ENCODE peak calls at places on chromosomes 12 and 14, in nine cellular contexts. One of them, this sample, is unnamed.
A peak's percentile ranks its signal among the peaks of the same experiment; 100 is the strongest.

GRCh38 chr12:630656-631632 is 32.3 kb downstream of the NINJ2 start:
- DNase-seq in right atrium auricular region: no peak
- DNase-seq in A549: no peak
- DNase-seq in tibial artery: peak; percentile 50
- DNase-seq in lower lobe of right lung: peak; percentile 86
- DNase-seq in psoas muscle: peak; percentile 81
- DNase-seq in PC-3: no peak
- DNase-seq in ascending aorta: peak; percentile 83
- DNase-seq in neural progenitor cell: peak; percentile 22
- DNase-seq in this sample: peak; percentile 74

GRCh38 chr12:52338241-52338960 is 17.2 kb upstream of the KRT83 start:
- DNase-seq in lower lobe of right lung: no peak
- DNase-seq in psoas muscle: no peak
- DNase-seq in right atrium auricular region: no peak
- DNase-seq in ascending aorta: no peak
- DNase-seq in neural progenitor cell: no peak
- DNase-seq in PC-3: no peak
- DNase-seq in tibial artery: no peak
- DNase-seq in A549: no peak
- DNase-seq in this sample: no peak

GRCh38 chr12:117580718-117581062 is 219.3 kb upstream of the NOS1 start:
- DNase-seq in A549: peak; percentile 66
- DNase-seq in PC-3: peak; percentile 47
- DNase-seq in psoas muscle: peak; percentile 85
- DNase-seq in lower lobe of right lung: no peak
- DNase-seq in tibial artery: peak; percentile 31
- DNase-seq in right atrium auricular region: no peak
- DNase-seq in neural progenitor cell: peak; percentile 95
- DNase-seq in ascending aorta: no peak
- DNase-seq in this sample: no peak

GRCh38 chr12:69007166-69007857 is 74.3 kb upstream of the CPM start:
- DNase-seq in ascending aorta: no peak
- DNase-seq in psoas muscle: no peak
- DNase-seq in A549: peak; percentile 19
- DNase-seq in lower lobe of right lung: no peak
- DNase-seq in PC-3: peak; percentile 50
- DNase-seq in tibial artery: no peak
- DNase-seq in neural progenitor cell: peak; percentile 73
- DNase-seq in right atrium auricular region: no peak
- DNase-seq in this sample: no peak

GRCh38 chr14:93379841-93380240 is 32.9 kb downstream of the COX8C start:
- DNase-seq in A549: no peak
- DNase-seq in neural progenitor cell: no peak
- DNase-seq in lower lobe of right lung: no peak
- DNase-seq in PC-3: no peak
- DNase-seq in tibial artery: no peak
- DNase-seq in ascending aorta: no peak
- DNase-seq in right atrium auricular region: no peak
- DNase-seq in psoas muscle: no peak
- DNase-seq in this sample: no peak

GRCh38 chr14:54348001-54348611 is 48.7 kb upstream of the CDKN3 start:
- DNase-seq in right atrium auricular region: no peak
- DNase-seq in lower lobe of right lung: no peak
- DNase-seq in ascending aorta: no peak
- DNase-seq in PC-3: peak; percentile 99
- DNase-seq in neural progenitor cell: peak; percentile 86
- DNase-seq in A549: peak; percentile 51
- DNase-seq in tibial artery: no peak
- DNase-seq in psoas muscle: no peak
- DNase-seq in this sample: no peak

GRCh38 chr12:124687695-124688301 is 120.4 kb upstream of the NCOR2 start:
- DNase-seq in PC-3: no peak
- DNase-seq in tibial artery: no peak
- DNase-seq in neural progenitor cell: peak; percentile 53
- DNase-seq in right atrium auricular region: no peak
- DNase-seq in A549: no peak
- DNase-seq in lower lobe of right lung: no peak
- DNase-seq in ascending aorta: peak; percentile 79
- DNase-seq in psoas muscle: no peak
- DNase-seq in this sample: peak; percentile 7

GRCh38 chr12:15846887-15847286 is 35.3 kb upstream of the STRAP start:
- DNase-seq in A549: no peak
- DNase-seq in ascending aorta: no peak
- DNase-seq in tibial artery: peak; percentile 29
- DNase-seq in psoas muscle: no peak
- DNase-seq in right atrium auricular region: no peak
- DNase-seq in lower lobe of right lung: no peak
- DNase-seq in neural progenitor cell: no peak
- DNase-seq in PC-3: no peak
- DNase-seq in this sample: no peak

GRCh38 chr12:110776410-110776809 is 33.7 kb upstream of the PPP1CC start:
- DNase-seq in A549: no peak
- DNase-seq in lower lobe of right lung: no peak
- DNase-seq in ascending aorta: no peak
- DNase-seq in psoas muscle: no peak
- DNase-seq in tibial artery: no peak
- DNase-seq in PC-3: no peak
- DNase-seq in right atrium auricular region: no peak
- DNase-seq in neural progenitor cell: no peak
- DNase-seq in this sample: no peak

GRCh38 chr12:120905856-120906384 is 1.8 kb upstream of the SPPL3 start:
- DNase-seq in ascending aorta: no peak
- DNase-seq in PC-3: no peak
- DNase-seq in lower lobe of right lung: no peak
- DNase-seq in A549: no peak
- DNase-seq in tibial artery: no peak
- DNase-seq in neural progenitor cell: no peak
- DNase-seq in psoas muscle: no peak
- DNase-seq in right atrium auricular region: no peak
- DNase-seq in this sample: no peak

GRCh38 chr12:7209958-7210357 is 20.5 kb downstream of the PEX5 start:
- DNase-seq in A549: no peak
- DNase-seq in psoas muscle: no peak
- DNase-seq in right atrium auricular region: no peak
- DNase-seq in PC-3: no peak
- DNase-seq in lower lobe of right lung: no peak
- DNase-seq in tibial artery: no peak
- DNase-seq in ascending aorta: no peak
- DNase-seq in neural progenitor cell: no peak
- DNase-seq in this sample: no peak

GRCh38 chr12:121724930-121725329 is 12.4 kb downstream of the TMEM120B start:
- DNase-seq in ascending aorta: no peak
- DNase-seq in neural progenitor cell: no peak
- DNase-seq in lower lobe of right lung: no peak
- DNase-seq in psoas muscle: no peak
- DNase-seq in right atrium auricular region: no peak
- DNase-seq in PC-3: no peak
- DNase-seq in A549: no peak
- DNase-seq in tibial artery: no peak
- DNase-seq in this sample: no peak

GRCh38 chr12:122226366-122227222 is 742 bp upstream of the DIABLO start:
- DNase-seq in PC-3: no peak
- DNase-seq in lower lobe of right lung: no peak
- DNase-seq in psoas muscle: peak; percentile 56
- DNase-seq in ascending aorta: no peak
- DNase-seq in A549: no peak
- DNase-seq in tibial artery: no peak
- DNase-seq in right atrium auricular region: no peak
- DNase-seq in neural progenitor cell: no peak
- DNase-seq in this sample: no peak

GRCh38 chr12:645563-646071 is 17.6 kb downstream of the NINJ2 start:
- DNase-seq in ascending aorta: peak; percentile 67
- DNase-seq in tibial artery: peak; percentile 66
- DNase-seq in A549: peak; percentile 75
- DNase-seq in PC-3: peak; percentile 46
- DNase-seq in right atrium auricular region: peak; percentile 87
- DNase-seq in neural progenitor cell: no peak
- DNase-seq in lower lobe of right lung: no peak
- DNase-seq in psoas muscle: no peak
- DNase-seq in this sample: no peak

GRCh38 chr14:40347675-40348074 is 915.4 kb upstream of the FBXO33 start:
- DNase-seq in right atrium auricular region: no peak
- DNase-seq in psoas muscle: no peak
- DNase-seq in A549: no peak
- DNase-seq in neural progenitor cell: no peak
- DNase-seq in PC-3: no peak
- DNase-seq in lower lobe of right lung: no peak
- DNase-seq in ascending aorta: no peak
- DNase-seq in tibial artery: no peak
- DNase-seq in this sample: no peak

GRCh38 chr12:109740694-109741245 is 27.1 kb downstream of the FAM222A start:
- DNase-seq in neural progenitor cell: no peak
- DNase-seq in psoas muscle: peak; percentile 35
- DNase-seq in lower lobe of right lung: peak; percentile 31
- DNase-seq in tibial artery: peak; percentile 10
- DNase-seq in right atrium auricular region: no peak
- DNase-seq in PC-3: no peak
- DNase-seq in ascending aorta: no peak
- DNase-seq in A549: no peak
- DNase-seq in this sample: no peak
- H3K4me1 ChIP-seq in neural progenitor cell: peaks cover 38% of the 10 kb centered on the region
- H3K4me1 ChIP-seq in psoas muscle: no peaks in the 10 kb centered on the region
- H3K4me1 ChIP-seq in lower lobe of right lung: peaks cover 15% of the 10 kb centered on the region
- H3K4me1 ChIP-seq in tibial artery: no peaks in the 10 kb centered on the region
- H3K4me1 ChIP-seq in right atrium auricular region: peaks cover 38% of the 10 kb centered on the region
- H3K4me1 ChIP-seq in PC-3: no peaks in the 10 kb centered on the region
- H3K4me1 ChIP-seq in ascending aorta: no peaks in the 10 kb centered on the region
- H3K4me1 ChIP-seq in A549: peaks cover 8% of the 10 kb centered on the region
- H3K4me1 ChIP-seq in this sample: no peaks in the 10 kb centered on the region

DNA sequence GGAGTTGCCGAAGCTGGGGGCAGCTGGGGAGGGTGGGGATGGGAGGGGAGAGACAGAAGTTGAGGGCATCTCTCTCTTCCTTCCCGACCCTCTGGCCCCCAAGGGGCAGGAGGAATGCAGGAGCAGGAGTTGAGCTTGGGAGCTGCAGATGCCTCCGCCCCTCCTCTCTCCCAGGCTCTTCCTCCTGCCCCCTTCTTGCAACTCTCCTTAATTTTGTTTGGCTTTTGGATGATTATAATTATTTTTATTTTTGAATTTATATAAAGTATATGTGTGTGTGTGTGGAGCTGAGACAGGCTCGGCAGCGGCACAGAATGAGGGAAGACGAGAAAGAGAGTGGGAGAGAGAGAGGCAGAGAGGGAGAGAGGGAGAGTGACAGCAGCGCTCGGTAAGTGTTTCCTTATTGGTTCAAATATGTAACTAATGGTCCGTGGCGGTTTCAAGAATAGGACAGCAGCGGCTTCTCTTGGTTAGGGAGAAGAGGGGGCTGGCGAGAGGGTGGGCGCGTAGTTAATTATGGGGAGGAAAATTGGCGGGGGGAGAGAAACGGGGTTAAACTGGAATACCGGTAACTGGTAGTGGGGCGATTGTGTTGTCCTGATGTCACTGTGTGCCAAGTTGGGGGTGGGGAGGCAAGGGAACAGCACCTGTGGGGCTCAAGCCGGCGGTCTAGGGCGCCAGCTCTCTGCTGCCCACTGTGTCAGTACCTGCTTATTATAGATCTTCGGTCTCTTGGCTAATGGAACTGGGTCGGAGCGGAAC is 8.4 kb downstream of the HOXC8 start:
- DNase-seq in lower lobe of right lung: no peak
- DNase-seq in ascending aorta: no peak
- DNase-seq in PC-3: peak; percentile 22
- DNase-seq in tibial artery: no peak
- DNase-seq in A549: peak; percentile 80
- DNase-seq in neural progenitor cell: peak; percentile 41
- DNase-seq in right atrium auricular region: no peak
- DNase-seq in psoas muscle: peak; percentile 86
- DNase-seq in this sample: no peak
- H3K4me3 ChIP-seq in lower lobe of right lung: peak overlapping the region; percentile 46
- H3K4me3 ChIP-seq in ascending aorta: peak overlapping the region; percentile 47
- H3K4me3 ChIP-seq in PC-3: peak overlapping the region; percentile 96
- H3K4me3 ChIP-seq in tibial artery: peak overlapping the region; percentile 69
- H3K4me3 ChIP-seq in A549: peak overlapping the region; percentile 61
- H3K4me3 ChIP-seq in neural progenitor cell: peak overlapping the region; percentile 39
- H3K4me3 ChIP-seq in right atrium auricular region: peak overlapping the region; percentile 53
- H3K4me3 ChIP-seq in psoas muscle: peak overlapping the region; percentile 77
- H3K4me3 ChIP-seq in this sample: peak overlapping the region; percentile 86

GRCh38 chr14:59986556-59987059 is 66.7 kb downstream of the LRRC9 start:
- DNase-seq in A549: no peak
- DNase-seq in PC-3: peak; percentile 35
- DNase-seq in ascending aorta: no peak
- DNase-seq in lower lobe of right lung: no peak
- DNase-seq in right atrium auricular region: no peak
- DNase-seq in psoas muscle: no peak
- DNase-seq in neural progenitor cell: no peak
- DNase-seq in tibial artery: no peak
- DNase-seq in this sample: no peak

DNA sequence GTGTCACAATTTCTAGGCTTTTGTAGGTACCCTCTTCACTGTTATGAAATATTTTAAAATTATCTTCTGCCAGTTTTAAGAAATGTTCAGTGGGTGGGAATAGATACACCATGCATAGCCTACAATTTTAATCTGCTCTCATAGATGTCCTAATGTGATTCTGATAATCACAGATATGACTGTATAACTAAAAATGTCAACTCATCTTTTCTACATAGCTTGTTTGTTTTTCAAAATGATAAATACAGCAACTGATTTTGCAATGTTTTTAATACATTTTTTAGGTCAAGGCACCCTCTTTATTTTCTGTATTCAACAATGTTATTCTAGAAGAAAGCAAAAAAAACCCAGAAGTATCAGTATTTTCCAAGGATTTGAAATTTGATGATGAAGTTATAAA is 61.6 kb downstream of the LRRC9 start:
- DNase-seq in PC-3: no peak
- DNase-seq in neural progenitor cell: no peak
- DNase-seq in lower lobe of right lung: no peak
- DNase-seq in tibial artery: no peak
- DNase-seq in psoas muscle: no peak
- DNase-seq in A549: no peak
- DNase-seq in ascending aorta: no peak
- DNase-seq in right atrium auricular region: no peak
- DNase-seq in this sample: no peak
- H3K4me1 ChIP-seq in PC-3: no peaks in the 10 kb centered on the region
- H3K4me1 ChIP-seq in neural progenitor cell: no peaks in the 10 kb centered on the region
- H3K4me1 ChIP-seq in lower lobe of right lung: no peaks in the 10 kb centered on the region
- H3K4me1 ChIP-seq in tibial artery: no peaks in the 10 kb centered on the region
- H3K4me1 ChIP-seq in psoas muscle: no peaks in the 10 kb centered on the region
- H3K4me1 ChIP-seq in A549: no peaks in the 10 kb centered on the region
- H3K4me1 ChIP-seq in ascending aorta: no peaks in the 10 kb centered on the region
- H3K4me1 ChIP-seq in right atrium auricular region: no peaks in the 10 kb centered on the region
- H3K4me1 ChIP-seq in this sample: no peaks in the 10 kb centered on the region

DNA sequence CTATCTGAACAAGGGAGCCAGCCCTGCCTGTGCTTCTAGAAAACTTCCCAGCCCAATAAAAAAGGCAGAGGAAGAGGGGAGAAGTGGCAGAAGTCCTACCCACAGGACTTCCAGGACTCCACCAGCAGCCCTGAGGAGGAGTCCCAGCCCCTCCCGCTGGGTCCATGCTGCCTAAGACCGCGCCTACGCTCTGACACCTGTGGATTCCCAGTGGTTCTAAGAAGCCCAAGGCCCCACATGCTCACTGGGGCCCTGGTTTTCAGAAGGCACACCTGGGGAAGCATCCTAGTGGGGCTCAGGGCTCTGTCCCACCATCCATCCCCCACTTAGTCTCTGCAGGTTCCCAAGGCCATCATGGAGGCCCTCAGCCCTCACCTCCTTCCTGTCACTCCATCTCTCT is 32.7 kb downstream of the ACTN1 start:
- DNase-seq in PC-3: no peak
- DNase-seq in tibial artery: no peak
- DNase-seq in psoas muscle: no peak
- DNase-seq in ascending aorta: no peak
- DNase-seq in neural progenitor cell: no peak
- DNase-seq in right atrium auricular region: no peak
- DNase-seq in A549: no peak
- DNase-seq in lower lobe of right lung: no peak
- DNase-seq in this sample: no peak
- H3K4me3 ChIP-seq in PC-3: no peak overlapping the region
- H3K4me3 ChIP-seq in tibial artery: no peak overlapping the region
- H3K4me3 ChIP-seq in psoas muscle: no peak overlapping the region
- H3K4me3 ChIP-seq in ascending aorta: no peak overlapping the region
- H3K4me3 ChIP-seq in neural progenitor cell: no peak overlapping the region
- H3K4me3 ChIP-seq in right atrium auricular region: no peak overlapping the region
- H3K4me3 ChIP-seq in A549: no peak overlapping the region
- H3K4me3 ChIP-seq in lower lobe of right lung: no peak overlapping the region
- H3K4me3 ChIP-seq in this sample: no peak overlapping the region

This sample was measured in CD8-positive, alpha-beta memory T cell.